ENCODE peak calls at places on chromosome 16, in five cellular contexts. O is effector memory CD4-positive, alpha-beta T cell; C is left ventricle myocardium inferior; V is esophagus squamous epithelium; D is SJCRH30. Z is an unnamed sample.

GRCh38 chr16:46855389-46855788 is 24.4 kb upstream of the C16orf87 start:
- DNase-seq in O (no peak), C (no peak), V (no peak), D (no peak), Z (no peak)

GRCh38 chr16:8966781-8967436 is 3.2 kb upstream of the USP7 start:
- DNase-seq in O (no peak), C (no peak), V (no peak), D (no peak), Z (peak; percentile 29)

GRCh38 chr16:22693670-22694340 is 120.2 kb upstream of the HS3ST2 start:
- DNase-seq in O (no peak), C (no peak), V (no peak), D (no peak), Z (no peak)

GRCh38 chr16:12976936-12977335 is 75.5 kb downstream of the SHISA9 start:
- DNase-seq in O (no peak), C (no peak), V (no peak), D (no peak), Z (no peak)

GRCh38 chr16:10980811-10981210 is 36.4 kb downstream of the CLEC16A start:
- DNase-seq in O (no peak), C (no peak), V (no peak), D (peak; percentile 53), Z (no peak)

GRCh38 chr16:85246973-85247372 is 134.7 kb upstream of the CIBAR2 start:
- DNase-seq in O (no peak), C (no peak), V (no peak), D (no peak), Z (no peak)

GRCh38 chr16:17476414-17477259 is 5.9 kb upstream of the XYLT1 start:
- DNase-seq in O (no peak), C (no peak), V (no peak), D (no peak), Z (no peak)

GRCh38 chr16:89409161-89409711 is 81.1 kb downstream of the ANKRD11 start:
- DNase-seq in O (peak; percentile 81), C (no peak), V (no peak), D (no peak), Z (no peak)

GRCh38 chr16:30934827-30935557 is 11.6 kb downstream of the FBXL19 start:
- DNase-seq in O (no peak), C (no peak), V (no peak), D (peak; percentile 59), Z (no peak)

GRCh38 chr16:14486520-14487303 is 143.3 kb downstream of the PARN start:
- DNase-seq in O (no peak), C (peak; percentile 76), V (no peak), D (peak; percentile 71), Z (peak; percentile 90)

GRCh38 chr16:88939814-88940195 is 37.2 kb downstream of the CBFA2T3 start:
- DNase-seq in O (no peak), C (peak; percentile 67), V (no peak), D (no peak), Z (no peak)

GRCh38 chr16:17526956-17527355 is 56.2 kb upstream of the XYLT1 start:
- DNase-seq in O (no peak), C (no peak), V (no peak), D (no peak), Z (no peak)

GRCh38 chr16:46727630-46728029 is 20.5 kb downstream of the MYLK3 start:
- DNase-seq in O (no peak), C (no peak), V (no peak), D (no peak), Z (no peak)

GRCh38 chr16:7421578-7421977 is 88.9 kb downstream of the RBFOX1 start:
- DNase-seq in O (no peak), C (no peak), V (no peak), D (no peak), Z (no peak)

GRCh38 chr16:15682105-15682570 is 32.1 kb downstream of the NDE1 start:
- DNase-seq in O (no peak), C (no peak), V (no peak), D (no peak), Z (peak; percentile 71)

GRCh38 chr16:11232852-11233726 is 22.9 kb downstream of the SOCS1 start:
- DNase-seq in O (peak; percentile 72), C (no peak), V (no peak), D (no peak), Z (peak; percentile 24)

GRCh38 chr16:75219838-75220237 is 1.1 kb downstream of the CTRB1 start:
- DNase-seq in O (no peak), C (no peak), V (no peak), D (no peak), Z (no peak)

GRCh38 chr16:56643833-56644232 is 5.4 kb downstream of the MT1A start:
- DNase-seq in O (no peak), C (no peak), V (no peak), D (no peak), Z (no peak)
- H3K4me1 ChIP-seq in O (peaks cover 17% of the 10 kb centered on the region), C (peaks cover 17% of the 10 kb centered on the region), V (peaks cover 15% of the 10 kb centered on the region), D (no peaks in the 10 kb centered on the region), Z (peaks cover 18% of the 10 kb centered on the region)

GRCh38 chr16:24873028-24873427 is 27.3 kb downstream of the SLC5A11 start:
- DNase-seq in O (no peak), C (no peak), V (no peak), D (no peak), Z (no peak)

GRCh38 chr16:24869033-24869432 is 23.3 kb downstream of the SLC5A11 start:
- DNase-seq in O (no peak), C (no peak), V (no peak), D (no peak), Z (no peak)

GRCh38 chr16:24876231-24876630 is 30.5 kb downstream of the SLC5A11 start:
- DNase-seq in O (no peak), C (no peak), V (no peak), D (no peak), Z (no peak)

GRCh38 chr16:24875466-24875865 is 29.7 kb downstream of the SLC5A11 start:
- DNase-seq in O (no peak), C (no peak), V (no peak), D (no peak), Z (no peak)

DNA sequence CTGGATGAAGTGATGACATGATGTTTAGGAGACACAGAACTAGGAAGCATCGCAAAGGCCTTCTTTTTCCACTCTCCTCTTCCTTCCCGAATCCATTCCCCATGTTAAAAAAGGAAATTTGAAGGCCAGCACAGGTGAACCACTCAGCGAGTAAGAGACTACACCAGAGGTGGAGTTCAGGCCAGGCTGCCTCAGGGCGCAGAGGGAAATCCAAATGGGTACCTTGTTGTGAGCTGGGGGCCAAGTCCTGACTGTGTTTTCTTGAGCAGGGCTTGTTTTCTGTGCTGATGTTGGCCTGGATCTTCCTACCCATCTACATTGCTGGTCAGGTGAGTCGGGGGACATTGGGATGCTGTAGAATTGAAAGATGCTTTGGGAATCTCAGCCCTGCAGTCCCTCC is 26.1 kb downstream of the SLC5A11 start:
- DNase-seq in O (no peak), C (no peak), V (no peak), D (no peak), Z (peak; percentile 4)
- H3K4me3 ChIP-seq in O (no peak overlapping the region), C (no peak overlapping the region), V (no peak overlapping the region), D (no peak overlapping the region), Z (no peak overlapping the region)

DNA sequence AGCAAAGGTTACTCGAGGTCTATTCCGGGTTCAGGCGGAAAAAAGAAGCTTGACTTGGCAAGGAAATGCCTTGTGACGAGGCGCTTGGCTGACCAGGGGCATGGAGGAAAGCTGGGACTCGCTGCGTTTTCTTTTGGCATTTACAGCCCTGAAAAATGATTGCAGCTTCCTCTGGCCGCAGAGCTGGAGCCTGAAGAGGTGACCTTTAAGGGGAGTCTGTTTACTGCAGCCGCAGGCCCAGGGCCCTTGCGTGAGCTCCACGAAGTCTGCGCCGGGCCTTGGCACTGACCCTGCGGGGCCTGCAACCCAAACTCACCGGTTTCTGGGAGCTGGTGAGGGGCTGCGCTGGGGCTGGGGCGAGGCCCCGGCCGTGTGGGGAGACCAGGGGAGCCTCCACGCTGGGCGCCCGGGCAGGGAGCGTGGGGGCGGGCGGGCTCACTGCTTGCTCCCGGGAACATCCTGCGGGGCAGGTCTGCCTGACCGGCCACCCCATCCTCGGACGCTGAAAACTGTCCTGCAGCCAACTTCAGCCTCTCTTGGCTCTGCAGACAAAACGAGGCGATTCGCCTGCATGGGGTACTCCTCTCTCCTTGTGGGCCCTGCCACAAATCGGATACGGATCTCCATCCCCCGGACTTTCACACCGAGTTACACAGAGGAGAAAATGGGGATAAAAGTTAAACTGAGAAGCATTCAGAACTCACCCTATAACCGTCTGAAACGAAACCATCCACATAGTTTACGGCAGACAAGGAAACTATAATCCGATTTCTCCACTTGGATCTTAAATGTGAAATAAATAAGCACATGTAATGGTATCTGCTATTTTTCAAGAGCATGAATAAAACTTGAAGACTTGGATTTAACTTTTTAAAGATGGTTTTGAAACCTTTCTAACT is 206.3 kb upstream of the FOXF1 start:
- DNase-seq in O (no peak), C (no peak), V (no peak), D (no peak), Z (no peak)
- H3K27ac ChIP-seq in O (no peak overlapping the region), C (no peak overlapping the region), V (peak overlapping the region; percentile 88), D (no peak overlapping the region), Z (no peak overlapping the region)

GRCh38 chr16:81612351-81613170 is 166.5 kb upstream of the PLCG2 start:
- DNase-seq in O (no peak), C (peak; percentile 48), V (no peak), D (no peak), Z (no peak)

GRCh38 chr16:81609323-81609892 is 164.8 kb downstream of the CMIP start:
- DNase-seq in O (no peak), C (no peak), V (no peak), D (no peak), Z (no peak)

GRCh38 chr16:81610936-81611335 is 166.3 kb downstream of the CMIP start:
- DNase-seq in O (no peak), C (no peak), V (no peak), D (no peak), Z (no peak)

GRCh38 chr16:81610144-81610842 is 165.7 kb downstream of the CMIP start:
- DNase-seq in O (no peak), C (peak; percentile 81), V (no peak), D (peak; percentile 56), Z (peak; percentile 89)

DNA sequence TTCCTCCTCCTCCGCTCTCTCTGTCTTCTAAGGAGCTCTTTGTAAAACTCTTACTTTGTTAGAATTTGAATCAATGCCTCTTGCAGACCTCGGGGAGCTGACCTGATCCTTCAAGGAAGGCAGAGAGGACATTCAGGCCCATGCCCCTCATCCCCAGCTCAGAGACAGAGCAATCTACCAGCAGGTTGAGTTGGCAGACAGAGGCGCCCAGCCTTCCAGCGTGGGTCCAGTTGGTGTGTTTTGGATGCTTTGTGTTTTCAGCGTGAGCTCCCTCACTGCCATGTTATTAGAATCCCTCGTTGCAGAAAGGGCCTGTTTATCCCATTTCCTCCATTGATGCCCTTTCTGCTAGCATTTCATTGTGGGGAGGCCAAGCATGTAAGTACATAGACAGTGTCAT is 167.1 kb downstream of the CMIP start:
- DNase-seq in O (no peak), C (no peak), V (no peak), D (no peak), Z (no peak)
- H3K4me1 ChIP-seq in O (peaks cover 11% of the 10 kb centered on the region), C (peaks cover 70% of the 10 kb centered on the region), V (peaks cover 34% of the 10 kb centered on the region), D (no peaks in the 10 kb centered on the region), Z (no peaks in the 10 kb centered on the region)

GRCh38 chr16:78461496-78461938 is 362.1 kb downstream of the WWOX start:
- DNase-seq in O (no peak), C (no peak), V (no peak), D (no peak), Z (no peak)

GRCh38 chr16:78460428-78460827 is 361.0 kb downstream of the WWOX start:
- DNase-seq in O (no peak), C (no peak), V (no peak), D (no peak), Z (no peak)

GRCh38 chr16:78463591-78463990 is 364.1 kb downstream of the WWOX start:
- DNase-seq in O (no peak), C (no peak), V (no peak), D (no peak), Z (no peak)

GRCh38 chr16:78461087-78461486 is 361.6 kb downstream of the WWOX start:
- DNase-seq in O (no peak), C (no peak), V (no peak), D (no peak), Z (no peak)

GRCh38 chr16:78462261-78463208 is 363.1 kb downstream of the WWOX start:
- DNase-seq in O (no peak), C (no peak), V (no peak), D (no peak), Z (no peak)
- H3K4me3 ChIP-seq in O (no peak overlapping the region), C (no peak overlapping the region), V (peak overlapping the region; percentile 42), D (no peak overlapping the region), Z (peak overlapping the region; percentile 23)

Z was measured in tibial artery.